ENCODE peak calls at places on chromosomes 5 and 9, in five cellular contexts. H is H9, R is mesenchymal stem cell, O is IMR-90, Y is H1. A is an unnamed sample. For H3K9me3, the result is how much of the 10 kb centered on the place peaks cover.

GRCh38 chr5:57332350-57332749 is 150.3 kb downstream of the ACTBL2 start:
- DNase-seq in H (no peak), R (no peak), O (peak), Y (no peak), A (no peak)

GRCh38 chr5:161306354-161306990 is 240.1 kb downstream of the GABRB2 start:
- DNase-seq in H (no peak), R (no peak), O (no peak), Y (no peak), A (no peak)

GRCh38 chr5:168877132-168877895 is 298.1 kb upstream of the PANK3 start:
- DNase-seq in H (no peak), R (no peak), O (no peak), Y (no peak), A (no peak)

GRCh38 chr9:101119206-101119819 is 90.8 kb downstream of the PLPPR1 start:
- DNase-seq in H (peak), R (no peak), O (no peak), Y (peak), A (peak)

GRCh38 chr5:39948867-39949468 is 524.2 kb upstream of the DAB2 start:
- DNase-seq in H (peak), R (peak), O (peak), Y (no peak), A (peak)

GRCh38 chr5:143354025-143354424 is 49.5 kb downstream of the NR3C1 start:
- DNase-seq in H (no peak), R (peak), O (no peak), Y (no peak), A (no peak)

GRCh38 chr5:1975898-1976765 is 93.4 kb upstream of the IRX4 start:
- DNase-seq in H (no peak), R (no peak), O (no peak), Y (no peak), A (no peak)

GRCh38 chr5:33401482-33402390 is 39.0 kb upstream of the TARS1 start:
- DNase-seq in H (no peak), R (peak), O (peak), Y (no peak), A (no peak)

GRCh38 chr9:89683626-89684025 is 78.8 kb downstream of the GADD45G start:
- DNase-seq in H (no peak), R (no peak), O (no peak), Y (no peak), A (no peak)

GRCh38 chr5:173333900-173334685 is 5.9 kb upstream of the STC2 start:
- DNase-seq in H (no peak), R (peak), O (peak), Y (no peak), A (no peak)

GRCh38 chr5:139711852-139712171 is 63.7 kb downstream of the CXXC5 start:
- DNase-seq in H (no peak), R (no peak), O (no peak), Y (peak), A (no peak)

GRCh38 chr5:94968507-94969095 is 316.3 kb downstream of the MCTP1 start:
- DNase-seq in H (peak), R (peak), O (peak), Y (no peak), A (peak)

GRCh38 chr5:112576298-112576925 is 157.3 kb upstream of the EPB41L4A start:
- DNase-seq in H (no peak), R (no peak), O (no peak), Y (no peak), A (no peak)

GRCh38 chr5:32710859-32711692 is at the start of gene NPR3:
- DNase-seq in H (no peak), R (peak), O (peak), Y (peak), A (no peak)

GRCh38 chr9:129640871-129641750 is 840 bp downstream of the ASB6 start:
- DNase-seq in H (no peak), R (peak), O (no peak), Y (no peak), A (no peak)

GRCh38 chr9:108787664-108788048 is 68.1 kb downstream of the ACTL7B start:
- DNase-seq in H (no peak), R (no peak), O (no peak), Y (no peak), A (no peak)

GRCh38 chr5:91016954-91017690 is 366.0 kb downstream of the ARRDC3 start:
- DNase-seq in H (no peak), R (peak), O (peak), Y (no peak), A (no peak)
- H2BK15ac ChIP-seq in H (no peak), R (no peak), O (no peak), Y (no peak), A (no peak)

GRCh38 chr9:40907657-40908624 is 220.5 kb downstream of the FOXD4L6 start:
- DNase-seq in H (peak), R (no peak), O (no peak), Y (peak), A (no peak)
- H3K9me3 ChIP-seq in H (half or more), R (half or more), O (half or more), Y (half or more), A (under half)

GRCh38 chr5:176152191-176152932 is 85.9 kb upstream of the SIMC1 start:
- DNase-seq in H (peak), R (peak), O (peak), Y (no peak), A (peak)
- H2BK15ac ChIP-seq in H (no peak), R (no peak), O (no peak), Y (no peak), A (peak)

GRCh38 chr9:127051881-127052595 is 70.4 kb downstream of the ANGPTL2 start:
- DNase-seq in H (no peak), R (no peak), O (no peak), Y (peak), A (no peak)
- H3K9me3 ChIP-seq in H (under half), R (under half), O (under half), Y (under half), A (under half)

GRCh38 chr5:137870647-137871339 is 3.1 kb downstream of the MYOT start:
- DNase-seq in H (no peak), R (no peak), O (no peak), Y (no peak), A (no peak)
- H2BK15ac ChIP-seq in H (no peak), R (no peak), O (no peak), Y (no peak), A (no peak)

DNA sequence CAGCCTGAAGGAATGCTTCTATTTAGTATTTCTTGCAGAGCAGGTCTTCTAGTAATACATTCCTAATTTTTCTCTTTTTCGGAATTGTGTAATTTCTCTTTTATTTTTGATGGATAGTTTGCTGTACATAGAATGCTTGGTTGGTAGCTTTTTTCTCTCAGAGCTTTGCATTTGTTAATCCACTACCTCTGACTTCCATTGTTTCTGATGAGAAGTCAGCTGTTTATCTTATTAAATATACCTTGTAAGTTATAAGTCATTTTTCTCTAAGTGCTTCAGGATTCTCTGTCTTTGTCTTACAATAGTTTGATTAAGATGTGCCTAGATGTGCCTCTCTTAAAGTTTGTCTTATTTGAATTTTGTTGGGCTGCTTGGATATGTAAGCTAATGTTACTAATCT is 101.9 kb downstream of the HTR1A start:
- DNase-seq in H (no peak), R (peak), O (no peak), Y (no peak), A (no peak)
- H3K9me3 ChIP-seq in H (under half), R (half or more), O (under half), Y (under half), A (under half)

GRCh38 chr9:111036946-111037743 is 1.1 kb downstream of the LPAR1 start:
- DNase-seq in H (no peak), R (peak), O (peak), Y (no peak), A (peak)

GRCh38 chr9:111037744-111038335 is 430 bp downstream of the LPAR1 start:
- DNase-seq in H (peak), R (peak), O (peak), Y (peak), A (peak)

GRCh38 chr9:111039203-111039907 is 1.1 kb upstream of the LPAR1 start:
- DNase-seq in H (peak), R (no peak), O (no peak), Y (no peak), A (no peak)

GRCh38 chr9:111040494-111040893 is 2.2 kb upstream of the LPAR1 start:
- DNase-seq in H (no peak), R (no peak), O (no peak), Y (no peak), A (no peak)

GRCh38 chr9:111038336-111039202 is at the start of gene LPAR1:
- DNase-seq in H (peak), R (peak), O (peak), Y (peak), A (peak)
- H2BK15ac ChIP-seq in H (peak), R (peak), O (peak), Y (no peak), A (peak)

GRCh38 chr5:178365501-178366440 is 133.2 kb upstream of the PHYKPL start:
- DNase-seq in H (no peak), R (no peak), O (no peak), Y (no peak), A (no peak)

GRCh38 chr5:178368716-178369300 is 136.2 kb upstream of the PHYKPL start:
- DNase-seq in H (no peak), R (no peak), O (no peak), Y (no peak), A (no peak)

GRCh38 chr5:178368278-178368677 is 135.7 kb upstream of the PHYKPL start:
- DNase-seq in H (no peak), R (no peak), O (no peak), Y (no peak), A (no peak)

GRCh38 chr5:178370102-178370501 is 137.5 kb upstream of the PHYKPL start:
- DNase-seq in H (no peak), R (no peak), O (no peak), Y (no peak), A (no peak)

DNA sequence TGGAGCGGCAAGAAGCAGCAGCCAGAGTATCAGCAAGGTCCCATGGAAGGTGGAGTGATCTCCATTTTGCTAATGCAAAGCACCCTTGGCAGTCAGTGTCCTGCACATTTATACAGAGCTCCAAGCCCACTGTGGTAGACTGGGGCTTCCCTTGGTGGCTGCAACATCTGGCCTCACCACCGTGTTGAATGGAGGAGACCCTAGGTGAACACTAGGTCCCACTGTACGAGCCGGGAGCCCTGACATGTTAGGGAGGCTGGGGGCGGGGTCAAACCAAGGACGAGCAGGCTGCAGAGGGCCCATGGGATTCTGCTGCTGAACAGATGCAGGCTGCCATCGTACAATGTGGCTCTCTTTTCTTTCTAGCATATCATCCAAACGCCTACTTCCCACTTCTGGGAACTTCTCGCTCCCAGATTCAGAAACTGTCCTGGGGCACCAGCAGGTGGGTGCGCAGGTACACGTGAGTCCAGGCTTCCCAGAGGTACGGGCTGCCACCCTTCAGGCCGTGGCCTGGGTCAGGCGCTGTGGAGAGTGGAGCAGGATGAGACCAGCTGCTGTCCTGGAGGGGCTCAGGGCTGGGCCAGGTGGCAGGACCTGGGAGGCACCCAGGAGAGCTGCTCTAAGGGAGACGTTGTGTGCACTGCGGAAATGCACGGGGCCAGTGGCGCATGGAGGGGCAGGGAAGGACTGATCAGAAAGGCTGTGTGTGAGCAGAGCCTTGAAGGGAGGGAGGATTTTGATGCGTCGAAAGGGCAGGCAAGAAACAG is 134.9 kb upstream of the PHYKPL start:
- DNase-seq in H (no peak), R (no peak), O (no peak), Y (no peak), A (no peak)
- H3K9me3 ChIP-seq in H (under half), R (under half), O (under half), Y (under half), A (under half)

DNA sequence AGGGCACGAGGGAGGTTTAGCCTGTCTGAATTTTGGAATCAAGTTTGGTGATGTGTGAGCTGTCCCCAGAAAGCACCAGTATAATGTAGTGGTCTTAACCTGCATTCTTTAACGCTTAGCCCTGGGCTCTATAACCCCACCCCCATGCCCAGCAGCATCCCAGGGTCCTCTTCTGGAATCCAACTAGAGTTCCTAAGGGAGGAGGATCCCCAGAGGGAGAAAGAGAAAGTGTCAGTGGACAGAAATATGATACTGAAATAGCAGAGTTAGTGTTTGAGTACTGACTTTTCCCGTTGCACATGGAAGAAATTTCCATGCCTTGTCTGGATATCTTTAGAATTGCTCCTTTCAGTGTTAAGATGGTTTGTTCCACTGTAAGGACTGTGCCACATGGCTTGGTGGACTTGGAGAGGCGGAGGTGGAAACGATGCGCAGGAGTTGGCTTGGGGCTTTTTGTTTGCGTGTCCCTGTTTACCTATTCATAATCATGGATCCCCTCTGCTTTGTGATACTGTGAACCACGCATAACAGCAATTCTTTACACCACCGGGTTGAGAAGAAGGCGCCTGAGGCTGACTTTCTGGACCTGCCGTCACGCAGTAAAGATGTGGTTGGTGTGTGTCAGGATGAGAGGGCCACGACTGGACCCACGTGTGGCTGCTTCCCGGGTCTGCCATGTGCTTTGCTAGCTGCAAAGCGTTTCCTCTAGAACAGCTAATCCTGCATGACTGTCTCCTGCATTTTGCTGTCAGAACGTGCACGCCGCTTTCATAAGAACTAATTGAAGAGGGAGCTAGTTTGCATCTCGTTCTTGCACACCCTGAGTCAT is 142.3 kb downstream of the SMARCA2 start:
- DNase-seq in H (peak), R (peak), O (peak), Y (no peak), A (no peak)
- H2BK15ac ChIP-seq in H (no peak), R (peak), O (peak), Y (no peak), A (no peak)

DNA sequence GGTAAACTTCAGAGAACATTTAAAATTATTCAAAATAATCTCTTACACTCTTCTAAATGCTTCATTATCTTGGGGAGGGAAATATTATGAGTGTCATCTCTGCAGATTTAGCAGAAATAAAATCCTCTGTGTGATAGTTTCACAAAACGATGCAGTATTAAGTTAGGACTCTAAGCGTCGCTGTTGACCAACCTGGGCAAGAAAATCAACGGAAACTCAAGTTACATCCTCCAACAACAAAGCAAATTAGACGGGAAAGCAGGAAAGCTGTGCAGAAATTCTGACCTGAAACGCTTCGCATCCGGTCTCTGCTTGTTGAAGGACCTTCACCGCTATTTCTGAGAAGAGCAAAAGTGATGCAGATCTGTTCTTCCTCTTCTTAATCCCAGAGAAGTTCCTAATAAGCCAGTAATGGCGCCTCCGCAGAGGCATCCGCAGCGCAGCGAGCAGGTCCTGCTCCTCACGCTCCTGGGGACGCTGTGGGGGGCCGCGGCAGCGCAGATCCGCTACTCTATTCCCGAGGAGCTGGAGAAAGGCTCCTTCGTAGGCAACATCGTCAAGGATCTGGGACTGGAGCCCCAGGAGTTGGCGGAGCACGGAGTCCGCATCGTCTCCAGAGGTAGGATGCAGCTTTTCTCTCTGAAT is at the start of gene PCDHGA6:
- DNase-seq in H (no peak), R (no peak), O (peak), Y (no peak), A (no peak)
- H3K9me3 ChIP-seq in H (under half), R (half or more), O (half or more), Y (half or more), A (under half)

A was measured in neuronal stem cell.